ENCODE peak calls at places on chromosomes 3 and 15, in seven cellular contexts. R is heart left ventricle, S is astrocyte of the cerebellum, A is left lung, E is esophagus squamous epithelium, W is endodermal cell, J is epithelial cell of esophagus. M is an unnamed sample.

GRCh38 chr3:145015243-145015642 is 1043.6 kb downstream of the DIPK2A start:
- DNase-seq in A (no peak), S (peak; percentile 73), R (no peak), W (no peak), E (no peak), J (no peak), M (no peak)

GRCh38 chr3:32780071-32780734 is 37.6 kb upstream of the TRIM71 start:
- DNase-seq in W (no peak), J (no peak), E (no peak), A (no peak), R (no peak), S (no peak), M (no peak)

GRCh38 chr3:183281126-183281797 is 28.2 kb downstream of the B3GNT5 start:
- DNase-seq in A (no peak), J (no peak), E (no peak), S (peak; percentile 55), W (no peak), R (no peak), M (no peak)

GRCh38 chr3:129014793-129015345 is 13.8 kb downstream of the EFCC1 start:
- DNase-seq in R (no peak), A (no peak), W (no peak), E (no peak), J (no peak), S (no peak), M (no peak)

GRCh38 chr3:88013592-88013991 is 45.2 kb downstream of the CGGBP1 start:
- DNase-seq in A (no peak), S (no peak), W (no peak), J (no peak), R (no peak), E (no peak), M (no peak)

GRCh38 chr3:170178631-170179030 is 2.9 kb downstream of the PHC3 start:
- DNase-seq in J (no peak), S (no peak), W (no peak), E (no peak), R (no peak), A (no peak), M (no peak)

GRCh38 chr3:196998966-196999760 is 30.5 kb downstream of the MELTF start:
- DNase-seq in J (no peak), R (peak; percentile 16), E (no peak), A (no peak), W (no peak), S (no peak), M (no peak)

GRCh38 chr15:68314563-68314962 is 37.0 kb downstream of the FEM1B start:
- DNase-seq in J (no peak), W (peak; percentile 39), R (no peak), S (no peak), E (no peak), A (peak; percentile 13), M (peak; percentile 34)

GRCh38 chr3:96266395-96267187 is 547.8 kb upstream of the EPHA6 start:
- DNase-seq in A (no peak), R (no peak), E (no peak), S (no peak), J (peak; percentile 91), W (no peak), M (peak; percentile 77)

GRCh38 chr3:138036572-138036971 is 26.6 kb downstream of the CLDN18 start:
- DNase-seq in S (no peak), W (no peak), E (no peak), R (no peak), A (no peak), J (no peak), M (no peak)

GRCh38 chr15:75921732-75922703 is 18.3 kb downstream of the FBXO22 start:
- DNase-seq in A (peak; percentile 37), J (peak; percentile 90), R (peak; percentile 34), W (peak; percentile 74), E (no peak), S (peak; percentile 37), M (no peak)

GRCh38 chr3:98977520-98977919 is 76.0 kb upstream of the DCBLD2 start:
- DNase-seq in J (peak; percentile 80), R (no peak), E (no peak), S (peak; percentile 95), A (no peak), W (no peak), M (peak; percentile 96)

GRCh38 chr15:26298666-26299065 is 435.5 kb upstream of the ATP10A start:
- DNase-seq in E (no peak), W (no peak), A (no peak), J (no peak), S (no peak), R (no peak), M (no peak)

GRCh38 chr3:12400795-12401194 is 83.5 kb upstream of the TSEN2 start:
- DNase-seq in W (no peak), J (peak; percentile 39), E (no peak), R (no peak), S (peak; percentile 29), A (no peak), M (peak; percentile 58)

GRCh38 chr3:128222771-128223386 is 69.6 kb downstream of the EEFSEC start:
- DNase-seq in J (peak; percentile 41), A (no peak), R (no peak), W (no peak), S (no peak), E (no peak), M (no peak)

GRCh38 chr3:131348911-131349310 is 32.7 kb upstream of the NUDT16 start:
- DNase-seq in S (no peak), E (no peak), R (no peak), J (peak; percentile 31), W (no peak), A (no peak), M (no peak)

GRCh38 chr3:86867990-86868389 is 123.0 kb downstream of the VGLL3 start:
- DNase-seq in A (no peak), R (no peak), E (no peak), J (no peak), W (no peak), S (peak; percentile 43), M (no peak)

GRCh38 chr3:115100172-115100571 is 46.9 kb downstream of the ZBTB20 start:
- DNase-seq in A (no peak), S (peak; percentile 24), J (peak; percentile 36), E (no peak), W (no peak), R (no peak), M (no peak)

GRCh38 chr3:172904817-172905479 is 154.4 kb downstream of the ECT2 start:
- DNase-seq in S (no peak), R (no peak), E (no peak), A (no peak), J (no peak), W (peak; percentile 57), M (no peak)

GRCh38 chr3:115236496-115236895 is 89.4 kb upstream of the ZBTB20 start:
- DNase-seq in E (no peak), S (no peak), A (no peak), J (no peak), W (no peak), R (no peak), M (no peak)

GRCh38 chr15:23616536-23616935 is 31.1 kb downstream of the MAGEL2 start:
- DNase-seq in E (no peak), S (no peak), J (no peak), W (no peak), R (no peak), A (no peak), M (no peak)

GRCh38 chr15:101242160-101242998 is 9.5 kb downstream of the CHSY1 start:
- DNase-seq in E (no peak), A (peak; percentile 67), S (no peak), R (no peak), W (peak; percentile 36), J (peak; percentile 48), M (no peak)

GRCh38 chr3:71579934-71580318 is 3.6 kb downstream of the FOXP1 start:
- DNase-seq in E (no peak), W (no peak), S (peak; percentile 55), J (peak; percentile 30), A (no peak), R (no peak), M (no peak)

GRCh38 chr3:116135462-116135861 is 309.8 kb downstream of the LSAMP start:
- DNase-seq in A (peak; percentile 34), W (no peak), J (no peak), R (peak; percentile 45), E (no peak), S (peak; percentile 82), M (peak; percentile 66)

GRCh38 chr3:94115482-94115881 is 52.6 kb downstream of the NSUN3 start:
- DNase-seq in E (no peak), W (no peak), J (peak; percentile 57), A (no peak), R (no peak), S (peak; percentile 18), M (no peak)

GRCh38 chr3:55868347-55868746 is 381.2 kb upstream of the WNT5A start:
- DNase-seq in W (peak; percentile 57), E (no peak), S (no peak), A (no peak), J (no peak), R (no peak), M (no peak)
- TF ChIP-seq CTCF in W (peak; percentile 61), E (no peak), S (peak; percentile 22), A (no peak), J (no peak), R (no peak), M (no peak)

GRCh38 chr15:40253179-40253790 is 14.4 kb downstream of the PAK6 start:
- DNase-seq in A (no peak), S (no peak), J (no peak), E (no peak), R (no peak), W (no peak), M (no peak)

GRCh38 chr15:40251455-40252140 is 12.7 kb downstream of the PAK6 start:
- DNase-seq in S (no peak), W (no peak), R (no peak), J (no peak), A (no peak), E (no peak), M (no peak)

GRCh38 chr15:40252438-40253178 is 13.7 kb downstream of the PAK6 start:
- DNase-seq in W (peak; percentile 84), E (no peak), A (peak; percentile 66), R (no peak), J (peak; percentile 55), S (no peak), M (no peak)

GRCh38 chr15:40250771-40251454 is 12.1 kb downstream of the PAK6 start:
- DNase-seq in R (no peak), A (peak; percentile 23), S (no peak), E (no peak), W (no peak), J (no peak), M (no peak)

DNA sequence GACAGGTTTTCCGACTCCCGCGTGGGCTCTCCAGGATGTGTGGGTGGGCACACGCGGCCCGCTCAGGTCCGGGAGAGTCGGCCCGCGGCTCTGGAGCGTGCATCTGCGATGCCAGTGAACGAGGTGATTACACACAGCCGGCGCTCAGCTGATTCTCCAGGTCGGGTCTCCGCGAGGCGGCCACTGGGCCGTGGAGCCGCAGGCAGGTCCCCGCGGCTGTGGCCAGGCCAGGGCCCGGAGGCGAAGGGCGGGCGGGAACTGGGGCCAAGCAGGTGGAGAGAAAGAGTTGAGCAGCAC is 13.2 kb downstream of the PAK6 start:
- DNase-seq in J (no peak), R (no peak), A (no peak), W (no peak), S (no peak), E (no peak), M (no peak)
- H3K4me3 ChIP-seq in J (peak overlapping the region; percentile 52), R (peak overlapping the region; percentile 45), A (peak overlapping the region; percentile 54), W (peak overlapping the region; percentile 74), S (peak overlapping the region; percentile 43), E (peak overlapping the region; percentile 56), M (peak overlapping the region; percentile 49)

GRCh38 chr3:127107002-127107401 is 85.9 kb upstream of the PRR23E start:
- DNase-seq in J (no peak), S (no peak), A (no peak), E (no peak), W (peak; percentile 29), R (no peak), M (no peak)
- TF ChIP-seq CTCF in J (no peak), S (no peak), A (no peak), E (no peak), W (no peak), R (no peak), M (no peak)

GRCh38 chr15:89089316-89090230 is 1.3 kb downstream of the ABHD2 start:
- DNase-seq in W (no peak), E (no peak), R (no peak), S (no peak), J (no peak), A (no peak), M (no peak)
- H3K4me3 ChIP-seq in W (peak overlapping the region; percentile 88), E (peak overlapping the region; percentile 96), R (peak overlapping the region; percentile 75), S (peak overlapping the region; percentile 93), J (peak overlapping the region; percentile 83), A (peak overlapping the region; percentile 85), M (peak overlapping the region; percentile 93)

M was measured in retinal pigment epithelial cell.